ENCODE peak calls at places on chromosomes 3 and 15, in nine cellular contexts. L is activated CD4-positive, alpha-beta T cell treated with anti-CD3 and anti-CD28 coated beads for 1 hour; Q is left ventricle myocardium superior; U is A549; I is fibroblast of lung; V is fibroblast of pulmonary artery; J is NCI-H345; Z is NCI-H1092; X is NCI-H1105. N is an unnamed sample.

GRCh38 chr15:40306371-40306770 is 1.4 kb downstream of the PLCB2 start:
- DNase-seq in L (no peak), Q (no peak), U (no peak), I (no peak), V (no peak), J (no peak), Z (no peak), X (no peak), N (no peak)

GRCh38 chr3:194485876-194486539 is 794 bp downstream of the ATP13A3 start:
- DNase-seq in L (peak), Q (peak), U (no peak), I (no peak), V (peak), J (no peak), Z (no peak), X (no peak), N (peak)

GRCh38 chr15:93110502-93111040 is 21.6 kb upstream of the RGMA start:
- DNase-seq in L (no peak), Q (no peak), U (no peak), I (no peak), V (no peak), J (no peak), Z (no peak), X (no peak), N (no peak)

GRCh38 chr3:180854887-180855286 is 57.6 kb upstream of the FXR1 start:
- DNase-seq in L (no peak), Q (no peak), U (no peak), I (no peak), V (no peak), J (no peak), Z (no peak), X (no peak), N (no peak)

GRCh38 chr3:65996605-65997004 is 42.1 kb downstream of the MAGI1 start:
- DNase-seq in L (no peak), Q (peak), U (no peak), I (no peak), V (peak), J (no peak), Z (no peak), X (no peak), N (no peak)

GRCh38 chr3:67998222-67998760 is 343.9 kb upstream of the SUCLG2 start:
- DNase-seq in L (no peak), Q (no peak), U (no peak), I (no peak), V (no peak), J (no peak), Z (no peak), X (no peak), N (no peak)

GRCh38 chr15:47553933-47554332 is 163.4 kb upstream of the SEMA6D start:
- DNase-seq in L (no peak), Q (no peak), U (no peak), I (no peak), V (no peak), J (no peak), Z (no peak), X (no peak), N (no peak)

GRCh38 chr3:169203631-169204550 is 459.6 kb downstream of the MECOM start:
- DNase-seq in L (no peak), Q (no peak), U (no peak), I (no peak), V (peak), J (no peak), Z (no peak), X (no peak), N (no peak)

GRCh38 chr15:37877851-37878577 is 56.4 kb upstream of the TMCO5A start:
- DNase-seq in L (no peak), Q (no peak), U (no peak), I (peak), V (peak), J (no peak), Z (no peak), X (no peak), N (no peak)

GRCh38 chr15:73630030-73630429 is 3.2 kb downstream of the NPTN start:
- DNase-seq in L (no peak), Q (no peak), U (no peak), I (no peak), V (no peak), J (no peak), Z (no peak), X (no peak), N (no peak)

GRCh38 chr3:152258448-152259302 is 10.1 kb upstream of the MBNL1 start:
- DNase-seq in L (peak), Q (peak), U (peak), I (peak), V (peak), J (no peak), Z (no peak), X (no peak), N (peak)

GRCh38 chr15:93608643-93609148 is 519.7 kb upstream of the RGMA start:
- DNase-seq in L (no peak), Q (no peak), U (no peak), I (no peak), V (no peak), J (no peak), Z (no peak), X (no peak), N (no peak)

GRCh38 chr15:25439456-25439836 is 622 bp upstream of the UBE3A start:
- DNase-seq in L (no peak), Q (no peak), U (peak), I (peak), V (peak), J (no peak), Z (no peak), X (no peak), N (no peak)

GRCh38 chr3:150786791-150787190 is 23.8 kb upstream of the SIAH2 start:
- DNase-seq in L (no peak), Q (no peak), U (no peak), I (no peak), V (no peak), J (no peak), Z (no peak), X (no peak), N (no peak)

GRCh38 chr3:14411988-14412387 is 9.6 kb downstream of the SLC6A6 start:
- DNase-seq in L (no peak), Q (no peak), U (peak), I (no peak), V (no peak), J (no peak), Z (no peak), X (no peak), N (no peak)

GRCh38 chr3:354433-354832 is 157.9 kb downstream of the CHL1 start:
- DNase-seq in L (no peak), Q (no peak), U (peak), I (peak), V (peak), J (peak), Z (peak), X (peak), N (no peak)

GRCh38 chr3:105686324-105686897 is 182.4 kb downstream of the CBLB start:
- DNase-seq in L (no peak), Q (no peak), U (peak), I (peak), V (peak), J (no peak), Z (no peak), X (peak), N (no peak)

GRCh38 chr3:13307041-13307440 is 113.1 kb downstream of the NUP210 start:
- DNase-seq in L (no peak), Q (no peak), U (no peak), I (no peak), V (no peak), J (no peak), Z (no peak), X (no peak), N (no peak)

GRCh38 chr3:151009981-151010380 is 37.5 kb upstream of the CLRN1 start:
- DNase-seq in L (no peak), Q (no peak), U (no peak), I (no peak), V (no peak), J (no peak), Z (no peak), X (no peak), N (no peak)

GRCh38 chr3:112333002-112333385 is at the start of gene CD200:
- DNase-seq in L (peak), Q (peak), U (no peak), I (peak), V (peak), J (peak), Z (peak), X (peak), N (peak)

GRCh38 chr15:71443538-71443937 is 328.3 kb downstream of the THSD4 start:
- DNase-seq in L (no peak), Q (peak), U (peak), I (peak), V (peak), J (peak), Z (peak), X (peak), N (no peak)

GRCh38 chr3:49057268-49057667 is 28.1 kb upstream of the IMPDH2 start:
- DNase-seq in L (no peak), Q (no peak), U (no peak), I (no peak), V (no peak), J (no peak), Z (no peak), X (no peak), N (no peak)

GRCh38 chr3:197595470-197596185 is 39.9 kb upstream of the BDH1 start:
- DNase-seq in L (no peak), Q (no peak), U (no peak), I (no peak), V (no peak), J (no peak), Z (no peak), X (no peak), N (no peak)